ENCODE peak calls at places on chromosomes 5 and 9, in eight cellular contexts. S is adipocyte, M is ovary, I is NCI-H1417, U is left lobe of liver, X is stromal cell of bone marrow, E is esophagus squamous epithelium, O is mucosa of gallbladder. W is an unnamed sample.

GRCh38 chr5:129541648-129542251 is 81.7 kb downstream of the ADAMTS19 start:
- DNase-seq in U (no peak), E (no peak), I (no peak), O (no peak), M (no peak), S (peak; percentile 46), X (peak; percentile 5), W (no peak)

GRCh38 chr9:128937310-128938165 is 9.9 kb downstream of the DOLK start:
- DNase-seq in S (no peak), U (no peak), I (no peak), X (no peak), O (no peak), E (no peak), M (peak; percentile 4), W (no peak)

GRCh38 chr9:71990466-71990865 is 69.9 kb downstream of the C9orf57 start:
- DNase-seq in S (no peak), U (no peak), O (no peak), I (no peak), X (no peak), E (no peak), M (no peak), W (no peak)

GRCh38 chr9:942805-943580 is 33.5 kb upstream of the DMRT3 start:
- DNase-seq in X (no peak), M (no peak), U (no peak), I (no peak), E (no peak), S (no peak), O (no peak), W (no peak)

GRCh38 chr5:3590967-3591900 is 4.4 kb upstream of the IRX1 start:
- DNase-seq in U (no peak), I (no peak), X (no peak), S (no peak), M (no peak), E (no peak), O (no peak), W (no peak)

GRCh38 chr5:387491-388265 is 55.3 kb upstream of the EXOC3 start:
- DNase-seq in U (peak; percentile 33), I (no peak), O (peak; percentile 2), M (no peak), E (no peak), X (no peak), S (no peak), W (no peak)

GRCh38 chr5:67165524-67166459 is 30.8 kb downstream of the CD180 start:
- DNase-seq in O (peak; percentile 88), I (no peak), E (peak; percentile 40), S (peak; percentile 74), M (peak; percentile 78), U (peak; percentile 70), X (peak; percentile 66), W (peak; percentile 29)

GRCh38 chr5:35741126-35741711 is 115.5 kb upstream of the IL7R start:
- DNase-seq in U (peak; percentile 65), E (no peak), S (no peak), I (no peak), X (no peak), O (no peak), M (no peak), W (peak; percentile 7)

GRCh38 chr9:133135193-133135745 is 14.2 kb upstream of the RALGDS start:
- DNase-seq in X (peak; percentile 58), S (peak; percentile 80), I (no peak), M (peak; percentile 68), O (peak; percentile 85), E (no peak), U (no peak), W (no peak)